ENCODE peak calls at places on chromosomes 3 and 15, in five cellular contexts. One of them, this sample, is unnamed.

GRCh38 chr3:187955076-187955952 is 198.6 kb upstream of the LPP start:
- DNase-seq in mammary epithelial cell: peak
- DNase-seq in endodermal cell: no peak
- DNase-seq in fibroblast of lung: peak
- DNase-seq in K562: no peak
- DNase-seq in this sample: no peak

GRCh38 chr15:58501006-58501405 is 69.2 kb downstream of the LIPC start:
- DNase-seq in fibroblast of lung: no peak
- DNase-seq in K562: no peak
- DNase-seq in mammary epithelial cell: no peak
- DNase-seq in endodermal cell: no peak
- DNase-seq in this sample: no peak

GRCh38 chr15:90402230-90402629 is 14.2 kb downstream of the IQGAP1 start:
- DNase-seq in fibroblast of lung: peak
- DNase-seq in endodermal cell: no peak
- DNase-seq in mammary epithelial cell: peak
- DNase-seq in K562: peak
- DNase-seq in this sample: no peak

GRCh38 chr3:158725348-158725966 is 6.8 kb downstream of the RARRES1 start:
- DNase-seq in fibroblast of lung: peak
- DNase-seq in K562: no peak
- DNase-seq in endodermal cell: peak
- DNase-seq in mammary epithelial cell: peak
- DNase-seq in this sample: no peak

GRCh38 chr3:21435871-21436270 is 315.1 kb downstream of the ZNF385D start:
- DNase-seq in K562: no peak
- DNase-seq in fibroblast of lung: peak
- DNase-seq in mammary epithelial cell: peak
- DNase-seq in endodermal cell: no peak
- DNase-seq in this sample: no peak

GRCh38 chr15:70339551-70340517 is 242.1 kb upstream of the TLE3 start:
- DNase-seq in endodermal cell: peak
- DNase-seq in mammary epithelial cell: no peak
- DNase-seq in K562: no peak
- DNase-seq in fibroblast of lung: peak
- DNase-seq in this sample: no peak

GRCh38 chr15:69666441-69666882 is 213.8 kb downstream of the RPLP1 start:
- DNase-seq in mammary epithelial cell: peak
- DNase-seq in K562: peak
- DNase-seq in endodermal cell: no peak
- DNase-seq in fibroblast of lung: peak
- DNase-seq in this sample: no peak

GRCh38 chr3:157427906-157428305 is 8.7 kb upstream of the PTX3 start:
- DNase-seq in fibroblast of lung: no peak
- DNase-seq in mammary epithelial cell: no peak
- DNase-seq in endodermal cell: no peak
- DNase-seq in K562: no peak
- DNase-seq in this sample: no peak

GRCh38 chr15:51793521-51793920 is 35.9 kb upstream of the TMOD3 start:
- DNase-seq in fibroblast of lung: peak
- DNase-seq in endodermal cell: no peak
- DNase-seq in K562: no peak
- DNase-seq in mammary epithelial cell: no peak
- DNase-seq in this sample: no peak

GRCh38 chr15:98658831-98659699 is 10.7 kb downstream of the IGF1R start:
- DNase-seq in endodermal cell: peak
- DNase-seq in K562: peak
- DNase-seq in mammary epithelial cell: peak
- DNase-seq in fibroblast of lung: peak
- DNase-seq in this sample: peak

GRCh38 chr3:127071597-127072001 is 88.7 kb downstream of the PLXNA1 start:
- DNase-seq in endodermal cell: no peak
- DNase-seq in fibroblast of lung: no peak
- DNase-seq in K562: no peak
- DNase-seq in mammary epithelial cell: no peak
- DNase-seq in this sample: no peak

GRCh38 chr3:30607032-30607833 is 832 bp downstream of the TGFBR2 start:
- DNase-seq in endodermal cell: peak
- DNase-seq in fibroblast of lung: peak
- DNase-seq in mammary epithelial cell: peak
- DNase-seq in K562: peak
- DNase-seq in this sample: peak

GRCh38 chr15:25541228-25541627 is 102.4 kb upstream of the UBE3A start:
- DNase-seq in endodermal cell: no peak
- DNase-seq in K562: no peak
- DNase-seq in fibroblast of lung: no peak
- DNase-seq in mammary epithelial cell: no peak
- DNase-seq in this sample: no peak

GRCh38 chr3:67349551-67350174 is 304.7 kb downstream of the SUCLG2 start:
- DNase-seq in K562: no peak
- DNase-seq in mammary epithelial cell: no peak
- DNase-seq in fibroblast of lung: peak
- DNase-seq in endodermal cell: no peak
- DNase-seq in this sample: no peak

GRCh38 chr3:30098656-30099454 is 507.5 kb upstream of the TGFBR2 start:
- DNase-seq in K562: no peak
- DNase-seq in endodermal cell: no peak
- DNase-seq in fibroblast of lung: peak
- DNase-seq in mammary epithelial cell: peak
- DNase-seq in this sample: no peak

GRCh38 chr3:72745146-72745976 is 102.9 kb downstream of the SHQ1 start:
- DNase-seq in K562: peak
- DNase-seq in fibroblast of lung: no peak
- DNase-seq in mammary epithelial cell: no peak
- DNase-seq in endodermal cell: no peak
- DNase-seq in this sample: no peak

GRCh38 chr3:123480428-123480827 is 31.5 kb upstream of the ADCY5 start:
- DNase-seq in fibroblast of lung: no peak
- DNase-seq in endodermal cell: no peak
- DNase-seq in K562: no peak
- DNase-seq in mammary epithelial cell: no peak
- DNase-seq in this sample: peak

GRCh38 chr3:156711113-156711512 is 36.7 kb downstream of the TIPARP start:
- DNase-seq in endodermal cell: no peak
- DNase-seq in K562: no peak
- DNase-seq in mammary epithelial cell: no peak
- DNase-seq in fibroblast of lung: no peak
- DNase-seq in this sample: no peak

GRCh38 chr15:80386151-80386550 is 18.0 kb upstream of the ARNT2 start:
- DNase-seq in fibroblast of lung: no peak
- DNase-seq in K562: no peak
- DNase-seq in mammary epithelial cell: no peak
- DNase-seq in endodermal cell: no peak
- DNase-seq in this sample: no peak

GRCh38 chr3:185744997-185745843 is 79.6 kb downstream of the IGF2BP2 start:
- DNase-seq in fibroblast of lung: peak
- DNase-seq in K562: no peak
- DNase-seq in mammary epithelial cell: peak
- DNase-seq in endodermal cell: peak
- DNase-seq in this sample: peak

GRCh38 chr3:70065666-70066253 is 66.2 kb downstream of the SAMMSON start:
- DNase-seq in fibroblast of lung: no peak
- DNase-seq in K562: no peak
- DNase-seq in endodermal cell: peak
- DNase-seq in mammary epithelial cell: no peak
- DNase-seq in this sample: no peak

GRCh38 chr3:2354702-2355101 is 256.0 kb downstream of the CNTN4 start:
- DNase-seq in K562: no peak
- DNase-seq in fibroblast of lung: peak
- DNase-seq in mammary epithelial cell: no peak
- DNase-seq in endodermal cell: peak
- DNase-seq in this sample: no peak

GRCh38 chr15:74451322-74451721 is 9.6 kb downstream of the UBL7 start:
- DNase-seq in fibroblast of lung: no peak
- DNase-seq in mammary epithelial cell: no peak
- DNase-seq in K562: no peak
- DNase-seq in endodermal cell: no peak
- DNase-seq in this sample: no peak

GRCh38 chr3:194322701-194323174 is 28.4 kb downstream of the CPN2 start:
- DNase-seq in endodermal cell: no peak
- DNase-seq in mammary epithelial cell: peak
- DNase-seq in K562: peak
- DNase-seq in fibroblast of lung: peak
- DNase-seq in this sample: no peak

GRCh38 chr3:180403156-180403555 is 198.8 kb upstream of the TTC14 start:
- DNase-seq in fibroblast of lung: no peak
- DNase-seq in K562: no peak
- DNase-seq in mammary epithelial cell: peak
- DNase-seq in endodermal cell: no peak
- DNase-seq in this sample: no peak

GRCh38 chr3:178182337-178182761 is 353.9 kb upstream of the KCNMB2 start:
- DNase-seq in fibroblast of lung: no peak
- DNase-seq in endodermal cell: peak
- DNase-seq in K562: no peak
- DNase-seq in mammary epithelial cell: no peak
- DNase-seq in this sample: no peak

DNA sequence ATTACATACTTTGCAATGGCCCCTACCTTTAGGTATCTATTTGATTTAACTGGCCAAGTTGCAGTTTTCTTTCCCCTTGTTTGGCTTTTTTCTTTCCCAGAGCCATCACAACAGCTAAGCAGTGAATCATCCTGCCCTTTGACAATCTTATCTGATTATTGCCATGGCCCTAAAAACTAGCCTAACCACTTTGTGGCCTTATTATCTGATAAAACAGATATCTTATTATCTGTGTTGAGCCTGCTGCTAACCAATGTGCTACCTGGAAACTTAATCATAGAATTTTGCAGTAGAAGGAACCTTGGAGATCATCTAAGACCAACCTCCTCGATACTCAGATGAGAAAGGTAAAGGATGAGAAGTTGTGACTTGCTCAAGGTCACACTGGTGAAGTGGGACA is 37.1 kb downstream of the EIF4E3 start:
- DNase-seq in fibroblast of lung: no peak
- DNase-seq in mammary epithelial cell: peak
- DNase-seq in endodermal cell: no peak
- DNase-seq in K562: no peak
- DNase-seq in this sample: no peak
- H3K27ac ChIP-seq in fibroblast of lung: no peak
- H3K27ac ChIP-seq in mammary epithelial cell: peak
- H3K27ac ChIP-seq in endodermal cell: no peak
- H3K27ac ChIP-seq in K562: no peak
- H3K27ac ChIP-seq in this sample: no peak

DNA sequence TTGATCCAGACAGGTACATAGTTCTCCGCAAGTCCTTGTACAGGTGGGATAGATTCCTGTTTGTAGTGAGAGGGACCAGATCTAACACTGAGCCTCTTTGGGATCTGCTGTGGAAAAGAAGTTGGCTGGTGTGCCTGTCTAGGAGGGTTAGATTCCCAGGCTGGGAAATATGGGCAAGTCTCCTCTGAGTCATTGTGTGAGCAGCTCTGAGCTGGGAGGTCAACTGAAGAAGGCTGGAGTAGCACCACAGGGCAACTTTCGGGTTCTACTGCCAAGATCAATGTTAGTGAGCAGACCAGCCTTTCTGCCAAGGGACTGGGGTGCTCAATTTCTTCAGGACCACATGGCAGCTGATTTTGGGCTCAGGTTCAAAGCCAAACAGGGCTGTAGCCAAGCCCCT is 33.4 kb downstream of the CLDN1 start:
- DNase-seq in endodermal cell: no peak
- DNase-seq in K562: no peak
- DNase-seq in fibroblast of lung: no peak
- DNase-seq in mammary epithelial cell: peak
- DNase-seq in this sample: no peak
- H3K27ac ChIP-seq in endodermal cell: no peak
- H3K27ac ChIP-seq in K562: no peak
- H3K27ac ChIP-seq in fibroblast of lung: no peak
- H3K27ac ChIP-seq in mammary epithelial cell: no peak
- H3K27ac ChIP-seq in this sample: no peak

DNA sequence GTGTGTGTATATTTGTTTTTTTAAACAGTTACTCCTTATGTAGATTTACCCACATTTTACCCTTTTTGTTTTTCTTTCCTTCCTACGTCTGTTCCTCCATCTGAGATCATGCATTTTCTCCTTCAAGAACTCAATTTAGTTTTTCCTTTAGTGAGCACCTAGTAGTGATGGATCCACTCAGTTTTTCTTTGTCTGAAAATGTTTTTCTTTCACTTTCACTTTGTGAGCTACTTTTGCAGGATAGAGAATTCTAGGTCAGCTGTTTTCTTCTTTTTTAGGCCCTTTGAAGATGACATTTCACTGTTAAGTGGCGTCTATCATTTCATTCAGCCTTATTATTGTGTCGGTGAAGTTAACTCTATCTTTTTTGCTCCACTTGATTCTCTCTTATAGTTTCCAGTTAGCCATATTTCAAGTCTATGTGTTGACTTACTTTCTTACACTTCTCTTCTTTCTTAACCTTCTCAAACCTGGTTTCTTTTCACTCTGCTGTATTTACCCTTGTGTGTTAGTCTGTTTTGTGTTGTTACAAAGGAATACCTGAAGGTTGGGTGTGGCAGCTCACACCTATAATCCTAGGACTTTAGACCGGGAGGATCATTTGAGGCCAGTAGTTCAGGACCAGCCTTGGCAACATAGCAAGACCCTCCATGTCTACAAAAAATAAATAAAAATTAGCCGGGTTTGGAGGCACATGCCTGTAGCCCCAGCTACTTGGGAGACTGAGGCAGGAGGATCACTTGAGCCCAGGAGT is 55.8 kb downstream of the PRKCI start:
- DNase-seq in K562: no peak
- DNase-seq in mammary epithelial cell: no peak
- DNase-seq in endodermal cell: no peak
- DNase-seq in fibroblast of lung: peak
- DNase-seq in this sample: peak
- H3K27ac ChIP-seq in K562: no peak
- H3K27ac ChIP-seq in mammary epithelial cell: no peak
- H3K27ac ChIP-seq in endodermal cell: no peak
- H3K27ac ChIP-seq in fibroblast of lung: no peak
- H3K27ac ChIP-seq in this sample: no peak

GRCh38 chr3:52684184-52684583 is 1.5 kb downstream of the PBRM1 start:
- DNase-seq in mammary epithelial cell: no peak
- DNase-seq in endodermal cell: no peak
- DNase-seq in fibroblast of lung: no peak
- DNase-seq in K562: no peak
- DNase-seq in this sample: no peak

GRCh38 chr3:52683611-52684010 is 2.1 kb downstream of the PBRM1 start:
- DNase-seq in fibroblast of lung: peak
- DNase-seq in mammary epithelial cell: no peak
- DNase-seq in endodermal cell: no peak
- DNase-seq in K562: no peak
- DNase-seq in this sample: no peak

GRCh38 chr3:52681610-52682009 is 4.1 kb downstream of the PBRM1 start:
- DNase-seq in mammary epithelial cell: no peak
- DNase-seq in K562: no peak
- DNase-seq in endodermal cell: no peak
- DNase-seq in fibroblast of lung: no peak
- DNase-seq in this sample: no peak

GRCh38 chr3:52679811-52680210 is 5.9 kb downstream of the PBRM1 start:
- DNase-seq in endodermal cell: no peak
- DNase-seq in fibroblast of lung: peak
- DNase-seq in mammary epithelial cell: peak
- DNase-seq in K562: no peak
- DNase-seq in this sample: no peak

DNA sequence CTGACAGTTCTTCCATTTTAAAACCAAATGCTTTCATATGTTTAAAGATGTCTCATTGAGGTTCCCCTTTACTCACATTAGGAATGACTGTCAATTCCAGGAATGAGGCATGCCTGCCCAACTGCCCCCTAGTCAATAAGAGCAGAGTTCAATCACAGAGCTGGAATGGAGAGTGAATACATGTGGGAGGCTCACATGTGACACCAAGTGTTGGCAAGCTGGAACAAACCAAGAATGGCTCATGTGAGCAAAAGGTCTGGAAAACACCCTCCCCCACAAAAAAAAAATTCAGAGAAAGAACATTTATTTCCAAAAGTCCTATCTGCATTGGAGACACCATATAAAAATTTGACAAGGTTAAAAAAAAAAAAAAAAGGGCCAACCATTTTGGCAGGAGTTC is 3.7 kb downstream of the PBRM1 start:
- DNase-seq in K562: peak
- DNase-seq in fibroblast of lung: peak
- DNase-seq in mammary epithelial cell: peak
- DNase-seq in endodermal cell: no peak
- DNase-seq in this sample: no peak
- H3K27ac ChIP-seq in K562: peak
- H3K27ac ChIP-seq in fibroblast of lung: peak
- H3K27ac ChIP-seq in mammary epithelial cell: peak
- H3K27ac ChIP-seq in endodermal cell: no peak
- H3K27ac ChIP-seq in this sample: no peak

This sample was measured in OCI-LY7.